ENCODE peak calls at places on chromosomes 3 and 15, in five cellular contexts. W is CD4-positive, CD25-positive, alpha-beta regulatory T cell; B is upper lobe of right lung; M is A549; C is psoas muscle. E is an unnamed sample.

GRCh38 chr15:41377978-41378377 is 24.3 kb downstream of the NDUFAF1 start:
- DNase-seq in W (no peak), B (no peak), M (no peak), C (no peak), E (no peak)

GRCh38 chr15:34853001-34853758 is 57.8 kb upstream of the ACTC1 start:
- DNase-seq in W (no peak), B (no peak), M (no peak), C (no peak), E (no peak)

GRCh38 chr3:148379763-148380162 is 317.9 kb upstream of the AGTR1 start:
- DNase-seq in W (peak), B (no peak), M (peak), C (no peak), E (no peak)

GRCh38 chr3:10964537-10965167 is 27.9 kb upstream of the SLC6A1 start:
- DNase-seq in W (peak), B (no peak), M (no peak), C (no peak), E (peak)

GRCh38 chr3:29384640-29385039 is 103.8 kb downstream of the RBMS3 start:
- DNase-seq in W (no peak), B (no peak), M (no peak), C (no peak), E (no peak)

GRCh38 chr15:35087759-35088158 is 2.7 kb upstream of the NANOGP8 start:
- DNase-seq in W (no peak), B (no peak), M (no peak), C (no peak), E (no peak)

GRCh38 chr3:133949438-133949837 is 53.8 kb upstream of the RAB6B start:
- DNase-seq in W (no peak), B (no peak), M (no peak), C (no peak), E (no peak)

GRCh38 chr3:141921316-141921715 is 44.9 kb downstream of the ATP1B3 start:
- DNase-seq in W (no peak), B (no peak), M (no peak), C (no peak), E (no peak)

GRCh38 chr3:191087391-191087790 is 111.7 kb upstream of the OSTN start:
- DNase-seq in W (no peak), B (no peak), M (no peak), C (no peak), E (no peak)

GRCh38 chr3:140249188-140249587 is 314.2 kb downstream of the CLSTN2 start:
- DNase-seq in W (no peak), B (no peak), M (no peak), C (peak), E (no peak)

GRCh38 chr15:78419331-78419730 is 18.7 kb upstream of the IREB2 start:
- DNase-seq in W (no peak), B (no peak), M (no peak), C (no peak), E (no peak)

GRCh38 chr3:144362126-144362525 is 390.5 kb downstream of the DIPK2A start:
- DNase-seq in W (no peak), B (no peak), M (no peak), C (no peak), E (no peak)

GRCh38 chr15:89196241-89196640 is 25.1 kb downstream of the RLBP1 start:
- DNase-seq in W (no peak), B (no peak), M (no peak), C (no peak), E (no peak)

GRCh38 chr15:89198196-89198595 is 23.2 kb downstream of the RLBP1 start:
- DNase-seq in W (no peak), B (no peak), M (no peak), C (no peak), E (no peak)

GRCh38 chr15:89195836-89196235 is 25.5 kb downstream of the RLBP1 start:
- DNase-seq in W (no peak), B (no peak), M (no peak), C (no peak), E (no peak)

GRCh38 chr15:89197503-89197971 is 23.8 kb downstream of the RLBP1 start:
- DNase-seq in W (peak), B (peak), M (no peak), C (no peak), E (no peak)

GRCh38 chr15:89196994-89197393 is 24.4 kb downstream of the RLBP1 start:
- DNase-seq in W (peak), B (no peak), M (no peak), C (no peak), E (no peak)
- H3K4me3 ChIP-seq in W (no peak), B (no peak), M (no peak), C (no peak), E (no peak)

GRCh38 chr15:48477795-48478360 is 146.6 kb downstream of the DUT start:
- DNase-seq in W (no peak), B (no peak), M (no peak), C (no peak), E (no peak)
- H3K4me3 ChIP-seq in W (no peak), B (no peak), M (no peak), C (no peak), E (no peak)

GRCh38 chr3:184335291-184335660 is 2.1 kb upstream of the FAM131A start:
- DNase-seq in W (no peak), B (no peak), M (peak), C (peak), E (peak)
- H3K4me3 ChIP-seq in W (peak), B (peak), M (no peak), C (peak), E (no peak)

DNA sequence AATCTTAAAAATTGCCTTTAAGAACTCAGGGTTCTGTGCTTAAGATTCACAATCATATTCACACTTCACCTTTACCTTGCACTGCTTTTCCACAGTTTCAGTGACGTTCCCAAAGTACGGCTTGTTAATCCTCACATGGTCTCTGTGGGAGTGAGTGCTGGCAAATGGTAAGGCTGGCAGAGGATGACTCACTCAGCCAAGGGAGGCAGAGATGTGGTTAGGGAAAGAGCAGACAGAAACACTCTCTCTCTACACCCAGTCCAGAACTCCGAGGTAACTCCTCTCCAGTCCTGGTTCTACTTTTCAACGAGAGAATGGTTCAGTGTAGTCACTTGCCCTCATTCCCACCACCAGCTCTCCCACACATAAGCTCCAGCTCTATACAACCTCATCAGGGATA is 33.1 kb downstream of the RASGRP1 start:
- DNase-seq in W (no peak), B (no peak), M (no peak), C (no peak), E (no peak)
- H3K4me3 ChIP-seq in W (peak), B (no peak), M (no peak), C (no peak), E (no peak)

GRCh38 chr3:156859578-156859977 is 33.4 kb downstream of the LEKR1 start:
- DNase-seq in W (no peak), B (no peak), M (no peak), C (no peak), E (no peak)
- H3K4me3 ChIP-seq in W (no peak), B (no peak), M (no peak), C (no peak), E (no peak)

GRCh38 chr3:169836942-169837275 is 24.2 kb upstream of the LRRC34 start:
- DNase-seq in W (no peak), B (no peak), M (no peak), C (no peak), E (peak)

GRCh38 chr3:169836058-169836941 is 23.6 kb upstream of the LRRC34 start:
- DNase-seq in W (no peak), B (no peak), M (no peak), C (no peak), E (peak)

GRCh38 chr3:169835533-169835932 is 22.8 kb upstream of the LRRC34 start:
- DNase-seq in W (no peak), B (no peak), M (no peak), C (no peak), E (no peak)

GRCh38 chr3:169841171-169841570 is 28.5 kb upstream of the LRRC34 start:
- DNase-seq in W (no peak), B (no peak), M (no peak), C (no peak), E (peak)

GRCh38 chr3:169838511-169838910 is 25.8 kb upstream of the LRRC34 start:
- DNase-seq in W (no peak), B (no peak), M (no peak), C (no peak), E (no peak)
- H3K4me3 ChIP-seq in W (no peak), B (no peak), M (no peak), C (no peak), E (no peak)

GRCh38 chr3:125139386-125139785 is 73.2 kb downstream of the SLC12A8 start:
- DNase-seq in W (no peak), B (no peak), M (no peak), C (no peak), E (no peak)

GRCh38 chr3:125142418-125142778 is 70.2 kb downstream of the SLC12A8 start:
- DNase-seq in W (no peak), B (no peak), M (no peak), C (no peak), E (no peak)

GRCh38 chr3:125140011-125140813 is 72.3 kb downstream of the SLC12A8 start:
- DNase-seq in W (no peak), B (no peak), M (no peak), C (no peak), E (no peak)

GRCh38 chr3:125141596-125142417 is 70.7 kb downstream of the SLC12A8 start:
- DNase-seq in W (peak), B (peak), M (no peak), C (peak), E (peak)

DNA sequence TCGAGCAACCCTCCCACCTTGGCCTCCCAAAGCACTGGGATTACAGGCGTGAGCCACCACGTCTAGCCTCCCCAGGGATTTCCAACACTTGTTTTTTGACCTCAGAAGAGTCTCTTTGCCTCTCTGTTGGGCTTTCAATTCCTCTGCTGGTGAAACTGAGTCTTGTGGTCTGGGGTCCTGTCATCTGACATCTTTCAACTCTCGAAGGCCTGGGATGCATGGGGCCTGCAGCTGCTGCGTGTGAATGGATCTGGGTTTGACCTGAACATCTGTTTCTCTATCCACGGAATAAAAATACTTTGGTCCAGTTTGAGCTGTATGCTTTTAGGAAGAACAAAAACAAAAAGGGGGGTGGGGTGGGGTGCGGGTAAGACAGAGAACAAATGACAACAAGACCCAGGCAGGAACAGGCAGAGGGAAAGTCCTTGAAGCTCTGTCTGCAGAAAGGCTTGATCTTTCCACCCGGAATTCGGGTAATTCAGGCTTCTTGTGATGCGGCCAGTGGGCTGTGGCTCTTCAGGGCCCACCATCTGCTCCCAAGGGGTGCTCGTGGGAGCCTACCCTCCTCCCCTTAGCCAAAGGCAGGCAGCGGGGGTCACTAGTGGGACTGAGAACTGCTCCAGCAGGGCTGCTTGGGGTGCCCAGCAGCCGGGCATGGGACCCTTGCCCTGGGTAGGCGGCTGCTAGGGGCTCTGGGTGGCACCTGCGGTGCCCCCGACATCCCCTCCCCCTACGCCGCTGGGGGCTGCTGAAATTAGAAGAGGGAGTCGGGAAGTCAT is 71.5 kb downstream of the SLC12A8 start:
- DNase-seq in W (no peak), B (no peak), M (no peak), C (peak), E (no peak)
- H3K4me3 ChIP-seq in W (no peak), B (peak), M (no peak), C (peak), E (peak)

E was measured in right cardiac atrium.